ENCODE peak calls at places on chromosome 7, in seven cellular contexts. One of them, this sample, is unnamed.

GRCh38 chr7:141563956-141564623 is 12.9 kb downstream of the AGK start:
- DNase-seq in IMR-90: no peak
- DNase-seq in neuronal stem cell: no peak
- DNase-seq in H1: no peak
- DNase-seq in mesendoderm: peak
- DNase-seq in H9: peak
- DNase-seq in trophoblast cell: no peak
- DNase-seq in this sample: no peak

GRCh38 chr7:50212666-50213621 is 91.6 kb upstream of the IKZF1 start:
- DNase-seq in IMR-90: no peak
- DNase-seq in neuronal stem cell: no peak
- DNase-seq in H1: no peak
- DNase-seq in mesendoderm: no peak
- DNase-seq in H9: no peak
- DNase-seq in trophoblast cell: no peak
- DNase-seq in this sample: no peak

GRCh38 chr7:102303669-102304422 is 17.2 kb downstream of the SH2B2 start:
- DNase-seq in IMR-90: no peak
- DNase-seq in neuronal stem cell: no peak
- DNase-seq in H1: no peak
- DNase-seq in mesendoderm: no peak
- DNase-seq in H9: no peak
- DNase-seq in trophoblast cell: no peak
- DNase-seq in this sample: no peak

GRCh38 chr7:151381333-151382078 is 28.3 kb downstream of the WDR86 start:
- DNase-seq in IMR-90: no peak
- DNase-seq in neuronal stem cell: no peak
- DNase-seq in H1: no peak
- DNase-seq in mesendoderm: peak
- DNase-seq in H9: peak
- DNase-seq in trophoblast cell: no peak
- DNase-seq in this sample: no peak

GRCh38 chr7:127983804-127984332 is 47.4 kb downstream of the LRRC4 start:
- DNase-seq in IMR-90: peak
- DNase-seq in neuronal stem cell: no peak
- DNase-seq in H1: no peak
- DNase-seq in mesendoderm: peak
- DNase-seq in H9: no peak
- DNase-seq in trophoblast cell: peak
- DNase-seq in this sample: peak

GRCh38 chr7:128462427-128462826 is 6.7 kb downstream of the HILPDA start:
- DNase-seq in IMR-90: no peak
- DNase-seq in neuronal stem cell: no peak
- DNase-seq in H1: no peak
- DNase-seq in mesendoderm: no peak
- DNase-seq in H9: no peak
- DNase-seq in trophoblast cell: no peak
- DNase-seq in this sample: no peak

GRCh38 chr7:16753932-16754571 is 497 bp downstream of the TSPAN13 start:
- DNase-seq in IMR-90: peak
- DNase-seq in neuronal stem cell: peak
- DNase-seq in H1: no peak
- DNase-seq in mesendoderm: peak
- DNase-seq in H9: peak
- DNase-seq in trophoblast cell: peak
- DNase-seq in this sample: peak

GRCh38 chr7:69656890-69657289 is 58.6 kb downstream of the AUTS2 start:
- DNase-seq in IMR-90: no peak
- DNase-seq in neuronal stem cell: no peak
- DNase-seq in H1: no peak
- DNase-seq in mesendoderm: peak
- DNase-seq in H9: no peak
- DNase-seq in trophoblast cell: peak
- DNase-seq in this sample: peak

GRCh38 chr7:28102778-28103177 is 77.8 kb downstream of the JAZF1 start:
- DNase-seq in IMR-90: peak
- DNase-seq in neuronal stem cell: no peak
- DNase-seq in H1: no peak
- DNase-seq in mesendoderm: peak
- DNase-seq in H9: no peak
- DNase-seq in trophoblast cell: peak
- DNase-seq in this sample: peak

GRCh38 chr7:37657798-37658197 is 25.8 kb upstream of the GPR141 start:
- DNase-seq in IMR-90: no peak
- DNase-seq in neuronal stem cell: no peak
- DNase-seq in H1: no peak
- DNase-seq in mesendoderm: peak
- DNase-seq in H9: no peak
- DNase-seq in trophoblast cell: no peak
- DNase-seq in this sample: no peak

GRCh38 chr7:590731-591551 is 71.3 kb upstream of the PDGFA start:
- DNase-seq in IMR-90: no peak
- DNase-seq in neuronal stem cell: no peak
- DNase-seq in H1: no peak
- DNase-seq in mesendoderm: no peak
- DNase-seq in H9: no peak
- DNase-seq in trophoblast cell: peak
- DNase-seq in this sample: no peak

GRCh38 chr7:12716134-12716667 is 28.8 kb downstream of the ARL4A start:
- DNase-seq in IMR-90: no peak
- DNase-seq in neuronal stem cell: no peak
- DNase-seq in H1: no peak
- DNase-seq in mesendoderm: no peak
- DNase-seq in H9: peak
- DNase-seq in trophoblast cell: no peak
- DNase-seq in this sample: no peak

GRCh38 chr7:75608451-75609122 is 116.5 kb downstream of the SPDYE5 start:
- DNase-seq in IMR-90: no peak
- DNase-seq in neuronal stem cell: no peak
- DNase-seq in H1: no peak
- DNase-seq in mesendoderm: no peak
- DNase-seq in H9: no peak
- DNase-seq in trophoblast cell: no peak
- DNase-seq in this sample: no peak

GRCh38 chr7:79217976-79218626 is 235.4 kb downstream of the MAGI2 start:
- DNase-seq in IMR-90: no peak
- DNase-seq in neuronal stem cell: no peak
- DNase-seq in H1: no peak
- DNase-seq in mesendoderm: no peak
- DNase-seq in H9: no peak
- DNase-seq in trophoblast cell: no peak
- DNase-seq in this sample: no peak

GRCh38 chr7:29102554-29103151 is 43.7 kb downstream of the CPVL start:
- DNase-seq in IMR-90: peak
- DNase-seq in neuronal stem cell: no peak
- DNase-seq in H1: peak
- DNase-seq in mesendoderm: peak
- DNase-seq in H9: peak
- DNase-seq in trophoblast cell: peak
- DNase-seq in this sample: peak

GRCh38 chr7:42618649-42619315 is 293.1 kb downstream of the C7orf25 start:
- DNase-seq in IMR-90: no peak
- DNase-seq in neuronal stem cell: no peak
- DNase-seq in H1: no peak
- DNase-seq in mesendoderm: peak
- DNase-seq in H9: no peak
- DNase-seq in trophoblast cell: peak
- DNase-seq in this sample: no peak

GRCh38 chr7:142882338-142882678 is 3.2 kb downstream of the TRPV6 start:
- DNase-seq in IMR-90: no peak
- DNase-seq in neuronal stem cell: no peak
- DNase-seq in H1: no peak
- DNase-seq in mesendoderm: no peak
- DNase-seq in H9: peak
- DNase-seq in trophoblast cell: peak
- DNase-seq in this sample: no peak

GRCh38 chr7:42137431-42137830 is 99.6 kb downstream of the GLI3 start:
- DNase-seq in IMR-90: no peak
- DNase-seq in neuronal stem cell: no peak
- DNase-seq in H1: no peak
- DNase-seq in mesendoderm: peak
- DNase-seq in H9: no peak
- DNase-seq in trophoblast cell: peak
- DNase-seq in this sample: no peak

GRCh38 chr7:19754521-19755116 is 18.8 kb downstream of the TMEM196 start:
- DNase-seq in IMR-90: peak
- DNase-seq in neuronal stem cell: peak
- DNase-seq in H1: no peak
- DNase-seq in mesendoderm: peak
- DNase-seq in H9: no peak
- DNase-seq in trophoblast cell: peak
- DNase-seq in this sample: peak

GRCh38 chr7:139675127-139676110 is 102.4 kb downstream of the HIPK2 start:
- DNase-seq in IMR-90: peak
- DNase-seq in neuronal stem cell: no peak
- DNase-seq in H1: no peak
- DNase-seq in mesendoderm: no peak
- DNase-seq in H9: no peak
- DNase-seq in trophoblast cell: no peak
- DNase-seq in this sample: no peak

GRCh38 chr7:22718200-22718711 is 8.7 kb upstream of the IL6 start:
- DNase-seq in IMR-90: peak
- DNase-seq in neuronal stem cell: no peak
- DNase-seq in H1: no peak
- DNase-seq in mesendoderm: no peak
- DNase-seq in H9: no peak
- DNase-seq in trophoblast cell: no peak
- DNase-seq in this sample: peak

GRCh38 chr7:30979027-30979426 is 15.3 kb downstream of the GHRHR start:
- DNase-seq in IMR-90: no peak
- DNase-seq in neuronal stem cell: no peak
- DNase-seq in H1: no peak
- DNase-seq in mesendoderm: no peak
- DNase-seq in H9: peak
- DNase-seq in trophoblast cell: no peak
- DNase-seq in this sample: no peak

GRCh38 chr7:30980751-30981150 is 17.0 kb downstream of the GHRHR start:
- DNase-seq in IMR-90: no peak
- DNase-seq in neuronal stem cell: no peak
- DNase-seq in H1: no peak
- DNase-seq in mesendoderm: no peak
- DNase-seq in H9: peak
- DNase-seq in trophoblast cell: no peak
- DNase-seq in this sample: no peak

GRCh38 chr7:30977222-30977621 is 13.5 kb downstream of the GHRHR start:
- DNase-seq in IMR-90: no peak
- DNase-seq in neuronal stem cell: no peak
- DNase-seq in H1: no peak
- DNase-seq in mesendoderm: no peak
- DNase-seq in H9: peak
- DNase-seq in trophoblast cell: no peak
- DNase-seq in this sample: no peak

GRCh38 chr7:30977896-30978564 is 14.3 kb downstream of the GHRHR start:
- DNase-seq in IMR-90: peak
- DNase-seq in neuronal stem cell: no peak
- DNase-seq in H1: peak
- DNase-seq in mesendoderm: peak
- DNase-seq in H9: peak
- DNase-seq in trophoblast cell: peak
- DNase-seq in this sample: peak

DNA sequence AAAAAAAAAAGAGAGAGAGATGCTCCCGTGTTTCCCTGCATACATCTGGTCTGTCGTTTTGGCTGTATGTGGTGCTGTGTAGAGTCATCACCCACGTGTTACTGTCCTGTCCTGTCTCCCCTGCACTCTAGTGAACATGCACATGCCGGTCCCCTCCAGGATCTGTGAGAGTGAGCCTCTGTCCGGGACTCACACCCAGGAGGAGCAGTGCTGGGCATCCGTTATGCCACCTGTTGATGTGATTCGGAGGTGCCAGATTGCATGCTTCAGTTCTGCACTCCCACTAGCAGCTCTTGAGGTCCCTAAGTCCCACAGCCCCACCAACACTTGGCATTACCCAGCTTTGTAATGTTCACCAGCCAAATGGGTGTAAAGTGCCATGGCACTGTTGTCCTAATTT is 16.4 kb downstream of the GHRHR start:
- DNase-seq in IMR-90: no peak
- DNase-seq in neuronal stem cell: no peak
- DNase-seq in H1: no peak
- DNase-seq in mesendoderm: no peak
- DNase-seq in H9: peak
- DNase-seq in trophoblast cell: no peak
- DNase-seq in this sample: no peak
- H2BK120ac ChIP-seq in IMR-90: no peak
- H2BK120ac ChIP-seq in neuronal stem cell: no peak
- H2BK120ac ChIP-seq in H1: no peak
- H2BK120ac ChIP-seq in mesendoderm: no peak
- H2BK120ac ChIP-seq in H9: no peak
- H2BK120ac ChIP-seq in trophoblast cell: no peak
- H2BK120ac ChIP-seq in this sample: no peak

GRCh38 chr7:94003446-94004023 is 620 bp downstream of the BET1 start:
- DNase-seq in IMR-90: peak
- DNase-seq in neuronal stem cell: no peak
- DNase-seq in H1: no peak
- DNase-seq in mesendoderm: no peak
- DNase-seq in H9: no peak
- DNase-seq in trophoblast cell: peak
- DNase-seq in this sample: peak
- H4K8ac ChIP-seq in IMR-90: peak
- H4K8ac ChIP-seq in neuronal stem cell: no peak
- H4K8ac ChIP-seq in H1: no peak
- H4K8ac ChIP-seq in mesendoderm: no peak
- H4K8ac ChIP-seq in H9: no peak
- H4K8ac ChIP-seq in trophoblast cell: peak
- H4K8ac ChIP-seq in this sample: peak

DNA sequence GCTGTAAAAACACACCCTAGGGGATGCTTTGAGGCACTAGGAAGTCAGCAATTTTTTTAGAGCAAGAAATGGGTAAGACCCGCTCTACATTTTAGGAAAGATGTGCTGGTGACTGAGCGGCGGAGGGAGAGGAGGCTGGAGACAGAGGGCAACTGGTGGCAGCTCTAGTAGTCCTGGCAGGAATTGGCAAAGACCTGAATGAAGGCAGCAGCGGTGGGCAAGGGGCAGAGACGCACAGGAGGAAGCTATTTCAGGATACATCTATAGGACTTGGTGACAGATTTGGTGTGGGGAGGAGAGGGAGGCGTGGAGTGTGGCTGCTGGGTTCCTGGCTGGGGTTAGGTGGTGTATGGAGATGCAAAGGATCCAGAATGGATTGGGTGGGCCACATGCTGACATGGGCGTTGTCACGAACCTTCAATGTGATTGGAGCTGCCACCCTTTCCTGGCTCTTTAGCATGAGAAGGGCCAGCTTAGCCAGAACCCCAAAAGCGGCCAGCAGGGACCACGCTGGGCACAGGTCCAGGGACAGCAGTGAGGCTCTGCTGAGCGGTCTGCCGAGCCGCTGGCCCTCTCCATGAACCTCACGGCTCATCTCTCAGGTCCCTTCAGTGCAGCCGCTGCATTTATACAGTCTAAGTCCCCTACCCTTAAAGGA is 10.2 kb upstream of the ADCY1 start:
- DNase-seq in IMR-90: no peak
- DNase-seq in neuronal stem cell: no peak
- DNase-seq in H1: no peak
- DNase-seq in mesendoderm: no peak
- DNase-seq in H9: no peak
- DNase-seq in trophoblast cell: no peak
- DNase-seq in this sample: no peak
- H2BK120ac ChIP-seq in IMR-90: no peak
- H2BK120ac ChIP-seq in neuronal stem cell: no peak
- H2BK120ac ChIP-seq in H1: no peak
- H2BK120ac ChIP-seq in mesendoderm: no peak
- H2BK120ac ChIP-seq in H9: no peak
- H2BK120ac ChIP-seq in trophoblast cell: no peak
- H2BK120ac ChIP-seq in this sample: no peak

GRCh38 chr7:117007285-117007684 is 54.0 kb downstream of the ST7 start:
- DNase-seq in IMR-90: no peak
- DNase-seq in neuronal stem cell: no peak
- DNase-seq in H1: no peak
- DNase-seq in mesendoderm: no peak
- DNase-seq in H9: no peak
- DNase-seq in trophoblast cell: no peak
- DNase-seq in this sample: no peak
- H4K8ac ChIP-seq in IMR-90: no peak
- H4K8ac ChIP-seq in neuronal stem cell: no peak
- H4K8ac ChIP-seq in H1: no peak
- H4K8ac ChIP-seq in mesendoderm: no peak
- H4K8ac ChIP-seq in H9: no peak
- H4K8ac ChIP-seq in trophoblast cell: no peak
- H4K8ac ChIP-seq in this sample: no peak

This sample was measured in mesenchymal stem cell.